ENCODE peak calls at places on chromosomes 11 and 22, in four cellular contexts. One of them, this sample, is unnamed.

GRCh38 chr11:94581926-94582325 is 14.8 kb downstream of the PIWIL4 start:
- DNase-seq in activated T-cell treated with anti-CD3 and anti-CD28 coated beads, Interleukin-2, amount 50 U/mL, for 48 hours: no peak
- DNase-seq in colonic mucosa: no peak
- DNase-seq in mesenchymal stem cell: no peak
- DNase-seq in this sample: no peak

GRCh38 chr22:30435674-30436126 is 10.1 kb downstream of the MTFP1 start:
- DNase-seq in activated T-cell treated with anti-CD3 and anti-CD28 coated beads, Interleukin-2, amount 50 U/mL, for 48 hours: peak
- DNase-seq in colonic mucosa: peak
- DNase-seq in mesenchymal stem cell: no peak
- DNase-seq in this sample: peak

GRCh38 chr11:2348986-2349385 is 28.1 kb upstream of the CD81 start:
- DNase-seq in activated T-cell treated with anti-CD3 and anti-CD28 coated beads, Interleukin-2, amount 50 U/mL, for 48 hours: no peak
- DNase-seq in colonic mucosa: no peak
- DNase-seq in mesenchymal stem cell: peak
- DNase-seq in this sample: no peak

GRCh38 chr11:59756496-59756840 is 1.3 kb downstream of the STX3 start:
- DNase-seq in activated T-cell treated with anti-CD3 and anti-CD28 coated beads, Interleukin-2, amount 50 U/mL, for 48 hours: no peak
- DNase-seq in colonic mucosa: no peak
- DNase-seq in mesenchymal stem cell: no peak
- DNase-seq in this sample: no peak

GRCh38 chr11:24760681-24761080 is 263.8 kb downstream of the LUZP2 start:
- DNase-seq in activated T-cell treated with anti-CD3 and anti-CD28 coated beads, Interleukin-2, amount 50 U/mL, for 48 hours: no peak
- DNase-seq in colonic mucosa: no peak
- DNase-seq in mesenchymal stem cell: peak
- DNase-seq in this sample: no peak

GRCh38 chr11:121241300-121242176 is 51.0 kb upstream of the SC5D start:
- DNase-seq in activated T-cell treated with anti-CD3 and anti-CD28 coated beads, Interleukin-2, amount 50 U/mL, for 48 hours: no peak
- DNase-seq in colonic mucosa: no peak
- DNase-seq in mesenchymal stem cell: no peak
- DNase-seq in this sample: no peak

GRCh38 chr11:79412761-79413160 is 28.1 kb downstream of the TENM4 start:
- DNase-seq in activated T-cell treated with anti-CD3 and anti-CD28 coated beads, Interleukin-2, amount 50 U/mL, for 48 hours: no peak
- DNase-seq in colonic mucosa: no peak
- DNase-seq in mesenchymal stem cell: no peak
- DNase-seq in this sample: no peak

GRCh38 chr11:819129-819931 is 616 bp downstream of the PNPLA2 start:
- DNase-seq in activated T-cell treated with anti-CD3 and anti-CD28 coated beads, Interleukin-2, amount 50 U/mL, for 48 hours: peak
- DNase-seq in colonic mucosa: peak
- DNase-seq in mesenchymal stem cell: peak
- DNase-seq in this sample: peak

GRCh38 chr11:12248330-12248729 is 129.0 kb upstream of the PARVA start:
- DNase-seq in activated T-cell treated with anti-CD3 and anti-CD28 coated beads, Interleukin-2, amount 50 U/mL, for 48 hours: no peak
- DNase-seq in colonic mucosa: peak
- DNase-seq in mesenchymal stem cell: peak
- DNase-seq in this sample: no peak

GRCh38 chr22:18056161-18056666 is 21.6 kb upstream of the PEX26 start:
- DNase-seq in activated T-cell treated with anti-CD3 and anti-CD28 coated beads, Interleukin-2, amount 50 U/mL, for 48 hours: no peak
- DNase-seq in colonic mucosa: no peak
- DNase-seq in mesenchymal stem cell: peak
- DNase-seq in this sample: no peak

GRCh38 chr11:73913472-73913871 is 36.7 kb downstream of the PAAF1 start:
- DNase-seq in activated T-cell treated with anti-CD3 and anti-CD28 coated beads, Interleukin-2, amount 50 U/mL, for 48 hours: no peak
- DNase-seq in colonic mucosa: no peak
- DNase-seq in mesenchymal stem cell: no peak
- DNase-seq in this sample: no peak

GRCh38 chr11:27603376-27603775 is 96.8 kb upstream of the LIN7C start:
- DNase-seq in activated T-cell treated with anti-CD3 and anti-CD28 coated beads, Interleukin-2, amount 50 U/mL, for 48 hours: no peak
- DNase-seq in colonic mucosa: no peak
- DNase-seq in mesenchymal stem cell: no peak
- DNase-seq in this sample: no peak

GRCh38 chr22:38153821-38154562 is 27.6 kb downstream of the PLA2G6 start:
- DNase-seq in activated T-cell treated with anti-CD3 and anti-CD28 coated beads, Interleukin-2, amount 50 U/mL, for 48 hours: no peak
- DNase-seq in colonic mucosa: no peak
- DNase-seq in mesenchymal stem cell: no peak
- DNase-seq in this sample: no peak

GRCh38 chr22:50282361-50283144 is 12.4 kb upstream of the MAPK11 start:
- DNase-seq in activated T-cell treated with anti-CD3 and anti-CD28 coated beads, Interleukin-2, amount 50 U/mL, for 48 hours: no peak
- DNase-seq in colonic mucosa: peak
- DNase-seq in mesenchymal stem cell: peak
- DNase-seq in this sample: no peak

GRCh38 chr22:38104084-38104483 is 6.4 kb downstream of the BAIAP2L2 start:
- DNase-seq in activated T-cell treated with anti-CD3 and anti-CD28 coated beads, Interleukin-2, amount 50 U/mL, for 48 hours: no peak
- DNase-seq in colonic mucosa: no peak
- DNase-seq in mesenchymal stem cell: peak
- DNase-seq in this sample: no peak

GRCh38 chr22:38220163-38220562 is 18.4 kb downstream of the MAFF start:
- DNase-seq in activated T-cell treated with anti-CD3 and anti-CD28 coated beads, Interleukin-2, amount 50 U/mL, for 48 hours: no peak
- DNase-seq in colonic mucosa: no peak
- DNase-seq in mesenchymal stem cell: no peak
- DNase-seq in this sample: no peak

GRCh38 chr22:31089101-31090100 is 8.3 kb downstream of the SMTN start:
- DNase-seq in activated T-cell treated with anti-CD3 and anti-CD28 coated beads, Interleukin-2, amount 50 U/mL, for 48 hours: peak
- DNase-seq in colonic mucosa: peak
- DNase-seq in mesenchymal stem cell: peak
- DNase-seq in this sample: no peak

GRCh38 chr11:67060111-67060522 is 3.5 kb downstream of the RHOD start:
- DNase-seq in activated T-cell treated with anti-CD3 and anti-CD28 coated beads, Interleukin-2, amount 50 U/mL, for 48 hours: no peak
- DNase-seq in colonic mucosa: no peak
- DNase-seq in mesenchymal stem cell: no peak
- DNase-seq in this sample: no peak

GRCh38 chr11:92340839-92341238 is 116.2 kb downstream of the FAT3 start:
- DNase-seq in activated T-cell treated with anti-CD3 and anti-CD28 coated beads, Interleukin-2, amount 50 U/mL, for 48 hours: peak
- DNase-seq in colonic mucosa: peak
- DNase-seq in mesenchymal stem cell: no peak
- DNase-seq in this sample: no peak

GRCh38 chr22:42978453-42979103 is 36.4 kb downstream of the PACSIN2 start:
- DNase-seq in activated T-cell treated with anti-CD3 and anti-CD28 coated beads, Interleukin-2, amount 50 U/mL, for 48 hours: no peak
- DNase-seq in colonic mucosa: no peak
- DNase-seq in mesenchymal stem cell: no peak
- DNase-seq in this sample: no peak

GRCh38 chr11:8227156-8228152 is 36.2 kb downstream of the LMO1 start:
- DNase-seq in activated T-cell treated with anti-CD3 and anti-CD28 coated beads, Interleukin-2, amount 50 U/mL, for 48 hours: no peak
- DNase-seq in colonic mucosa: no peak
- DNase-seq in mesenchymal stem cell: no peak
- DNase-seq in this sample: no peak

GRCh38 chr11:4891996-4892640 is 10.4 kb downstream of the OR51T1 start:
- DNase-seq in activated T-cell treated with anti-CD3 and anti-CD28 coated beads, Interleukin-2, amount 50 U/mL, for 48 hours: no peak
- DNase-seq in colonic mucosa: no peak
- DNase-seq in mesenchymal stem cell: peak
- DNase-seq in this sample: no peak

GRCh38 chr11:35380603-35381002 is 38.8 kb downstream of the SLC1A2 start:
- DNase-seq in activated T-cell treated with anti-CD3 and anti-CD28 coated beads, Interleukin-2, amount 50 U/mL, for 48 hours: no peak
- DNase-seq in colonic mucosa: no peak
- DNase-seq in mesenchymal stem cell: peak
- DNase-seq in this sample: no peak

GRCh38 chr22:43637861-43638260 is 174.2 kb downstream of the EFCAB6 start:
- DNase-seq in activated T-cell treated with anti-CD3 and anti-CD28 coated beads, Interleukin-2, amount 50 U/mL, for 48 hours: no peak
- DNase-seq in colonic mucosa: no peak
- DNase-seq in mesenchymal stem cell: no peak
- DNase-seq in this sample: no peak